ENCODE peak calls at places on chromosomes 1 and 21, in four cellular contexts. One of them, this sample, is unnamed.

GRCh38 chr1:59560807-59561450 is 253.8 kb upstream of the HOOK1 start:
- DNase-seq in IMR-90: no peak
- DNase-seq in mesendoderm: no peak
- DNase-seq in H1: no peak
- DNase-seq in this sample: no peak

GRCh38 chr1:231841616-231842344 is 215.2 kb downstream of the DISC1 start:
- DNase-seq in IMR-90: peak; percentile 41
- DNase-seq in mesendoderm: no peak
- DNase-seq in H1: no peak
- DNase-seq in this sample: no peak

GRCh38 chr1:7177438-7178126 is 392.3 kb downstream of the CAMTA1 start:
- DNase-seq in IMR-90: no peak
- DNase-seq in mesendoderm: peak; percentile 49
- DNase-seq in H1: no peak
- DNase-seq in this sample: peak; percentile 63

GRCh38 chr1:226863446-226863845 is 7.0 kb upstream of the PSEN2 start:
- DNase-seq in IMR-90: peak; percentile 70
- DNase-seq in mesendoderm: peak; percentile 49
- DNase-seq in H1: peak; percentile 41
- DNase-seq in this sample: peak; percentile 57

GRCh38 chr1:89499320-89499719 is 25.3 kb upstream of the LRRC8B start:
- DNase-seq in IMR-90: no peak
- DNase-seq in mesendoderm: no peak
- DNase-seq in H1: no peak
- DNase-seq in this sample: no peak

GRCh38 chr1:23529146-23530088 is 1.6 kb downstream of the E2F2 start:
- DNase-seq in IMR-90: no peak
- DNase-seq in mesendoderm: no peak
- DNase-seq in H1: no peak
- DNase-seq in this sample: no peak

GRCh38 chr1:198713081-198713480 is 74.2 kb downstream of the PTPRC start:
- DNase-seq in IMR-90: peak; percentile 69
- DNase-seq in mesendoderm: no peak
- DNase-seq in H1: no peak
- DNase-seq in this sample: no peak

GRCh38 chr21:32257952-32258785 is 20.7 kb downstream of the MIS18A start:
- DNase-seq in IMR-90: peak; percentile 85
- DNase-seq in mesendoderm: peak; percentile 86
- DNase-seq in H1: peak; percentile 74
- DNase-seq in this sample: peak; percentile 68

GRCh38 chr1:173392895-173393654 is 84.1 kb upstream of the PRDX6 start:
- DNase-seq in IMR-90: peak; percentile 90
- DNase-seq in mesendoderm: peak; percentile 93
- DNase-seq in H1: no peak
- DNase-seq in this sample: no peak

GRCh38 chr21:40166291-40166843 is 299.1 kb downstream of the PCP4 start:
- DNase-seq in IMR-90: no peak
- DNase-seq in mesendoderm: peak; percentile 69
- DNase-seq in H1: no peak
- DNase-seq in this sample: no peak

GRCh38 chr1:200916681-200917080 is 22.0 kb downstream of the INAVA start:
- DNase-seq in IMR-90: no peak
- DNase-seq in mesendoderm: no peak
- DNase-seq in H1: no peak
- DNase-seq in this sample: no peak

GRCh38 chr1:50967416-50968020 is 2.5 kb upstream of the CDKN2C start:
- DNase-seq in IMR-90: no peak
- DNase-seq in mesendoderm: no peak
- DNase-seq in H1: no peak
- DNase-seq in this sample: no peak

GRCh38 chr1:115175596-115175995 is 86.3 kb upstream of the TSPAN2 start:
- DNase-seq in IMR-90: no peak
- DNase-seq in mesendoderm: no peak
- DNase-seq in H1: no peak
- DNase-seq in this sample: no peak

GRCh38 chr1:24586970-24587820 is 31.3 kb downstream of the NCMAP start:
- DNase-seq in IMR-90: peak; percentile 63
- DNase-seq in mesendoderm: peak; percentile 70
- DNase-seq in H1: no peak
- DNase-seq in this sample: no peak

GRCh38 chr1:19317126-19317910 is 5.2 kb downstream of the SLC66A1 start:
- DNase-seq in IMR-90: no peak
- DNase-seq in mesendoderm: peak; percentile 70
- DNase-seq in H1: no peak
- DNase-seq in this sample: peak; percentile 79

GRCh38 chr1:6958407-6958806 is 173.2 kb downstream of the CAMTA1 start:
- DNase-seq in IMR-90: peak; percentile 18
- DNase-seq in mesendoderm: no peak
- DNase-seq in H1: no peak
- DNase-seq in this sample: no peak

GRCh38 chr1:115539736-115540135 is 102.0 kb upstream of the VANGL1 start:
- DNase-seq in IMR-90: peak; percentile 55
- DNase-seq in mesendoderm: no peak
- DNase-seq in H1: no peak
- DNase-seq in this sample: no peak

GRCh38 chr1:233543338-233544255 is 70.3 kb upstream of the KCNK1 start:
- DNase-seq in IMR-90: peak; percentile 33
- DNase-seq in mesendoderm: peak; percentile 88
- DNase-seq in H1: no peak
- DNase-seq in this sample: no peak

GRCh38 chr1:67355745-67356424 is 48.2 kb downstream of the IL12RB2 start:
- DNase-seq in IMR-90: peak; percentile 71
- DNase-seq in mesendoderm: no peak
- DNase-seq in H1: no peak
- DNase-seq in this sample: no peak

GRCh38 chr1:60970081-60970509 is 112.3 kb upstream of the NFIA start:
- DNase-seq in IMR-90: peak; percentile 23
- DNase-seq in mesendoderm: peak; percentile 41
- DNase-seq in H1: no peak
- DNase-seq in this sample: no peak

DNA sequence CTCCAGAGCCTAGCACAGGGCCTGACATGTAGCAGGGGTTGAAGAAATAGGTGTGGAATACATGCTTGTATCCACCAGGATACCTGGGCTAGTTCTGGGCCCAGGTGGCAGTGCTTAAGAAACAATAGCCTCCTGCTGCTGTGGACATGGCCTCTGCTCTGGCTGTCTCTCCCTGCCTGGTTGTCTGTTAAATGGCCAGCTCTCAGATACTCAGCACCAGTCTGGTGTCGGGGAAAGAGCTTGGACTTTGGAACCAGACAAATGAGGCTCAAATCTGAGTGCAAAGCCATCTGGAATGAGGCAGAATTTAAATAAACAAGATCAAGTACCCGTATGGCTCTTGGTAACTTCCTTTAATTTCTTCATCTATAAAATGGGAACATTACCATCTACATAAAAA is 31.5 kb downstream of the SESN2 start:
- DNase-seq in IMR-90: no peak
- DNase-seq in mesendoderm: no peak
- DNase-seq in H1: no peak
- DNase-seq in this sample: peak; percentile 83
- H3K56ac ChIP-seq in IMR-90: no peak overlapping the region
- H3K56ac ChIP-seq in mesendoderm: no peak overlapping the region
- H3K56ac ChIP-seq in H1: no peak overlapping the region
- H3K56ac ChIP-seq in this sample: no peak overlapping the region

DNA sequence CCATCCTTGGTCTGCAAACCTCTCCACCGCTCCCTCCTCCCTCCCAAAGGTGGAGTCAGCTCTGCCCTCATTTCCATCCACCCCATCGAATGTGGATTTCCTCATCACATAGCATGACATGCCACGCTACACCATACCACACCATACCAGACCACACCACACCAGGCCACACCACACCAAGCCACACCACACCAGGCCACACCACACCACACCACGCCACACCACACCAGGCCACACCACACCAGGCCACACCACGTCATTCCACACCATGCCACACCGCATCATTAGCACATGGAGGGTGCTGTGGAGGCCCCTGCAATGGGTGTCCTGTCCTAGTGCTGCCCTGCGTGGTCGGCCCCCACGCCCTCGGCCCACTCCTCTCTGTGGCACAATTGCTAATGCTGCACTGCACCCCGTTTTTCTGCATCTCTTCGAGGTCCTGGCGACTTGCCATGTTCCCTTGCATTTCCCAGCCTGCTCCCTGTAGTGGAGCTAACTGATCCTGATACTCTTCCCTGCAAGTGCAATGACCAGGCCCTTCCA is 11.3 kb downstream of the DFFB start:
- DNase-seq in IMR-90: no peak
- DNase-seq in mesendoderm: no peak
- DNase-seq in H1: no peak
- DNase-seq in this sample: no peak
- H3K4ac ChIP-seq in IMR-90: no peak overlapping the region
- H3K4ac ChIP-seq in mesendoderm: no peak overlapping the region
- H3K4ac ChIP-seq in H1: no peak overlapping the region
- H3K4ac ChIP-seq in this sample: no peak overlapping the region

DNA sequence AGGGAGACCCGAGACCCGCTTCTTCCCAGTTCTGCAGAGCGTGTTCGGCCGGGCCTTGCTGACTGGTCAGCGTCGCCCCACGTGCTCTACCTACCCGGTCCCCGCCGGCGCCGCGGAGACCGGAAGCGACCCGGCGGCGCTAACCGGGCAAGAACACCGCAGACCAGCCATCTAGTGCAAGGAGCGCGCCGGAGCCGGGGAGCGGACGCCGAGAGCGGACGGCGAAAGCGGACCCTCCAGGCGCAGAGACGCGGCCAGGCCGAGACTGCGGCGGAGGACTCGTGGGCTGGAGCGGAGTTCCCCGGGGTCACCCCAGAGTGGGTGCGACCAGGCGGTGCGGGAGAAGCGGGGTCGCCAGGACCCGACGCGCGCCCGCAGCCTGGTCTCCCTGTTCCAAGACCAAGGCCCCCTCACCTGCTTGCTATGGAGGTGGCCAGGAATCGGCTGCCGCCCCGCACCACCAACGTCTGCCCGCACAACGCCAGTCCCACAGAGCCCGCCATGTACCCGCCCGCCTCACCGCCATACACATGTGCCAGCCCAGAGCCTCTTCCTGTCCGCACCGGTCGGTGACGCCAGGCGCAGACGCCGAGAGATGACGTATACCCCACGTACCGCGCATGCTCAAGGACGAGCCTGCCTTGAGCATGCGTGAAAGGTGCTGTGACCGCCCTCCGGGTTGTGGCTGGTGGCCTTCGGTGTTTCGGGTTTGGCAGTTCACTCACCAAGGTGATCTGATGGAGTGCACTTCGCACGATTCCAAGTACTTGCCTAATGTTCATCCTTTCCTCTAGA is at the start of gene WDR4:
- DNase-seq in IMR-90: peak; percentile 97
- DNase-seq in mesendoderm: peak; percentile 99
- DNase-seq in H1: peak; percentile 100
- DNase-seq in this sample: peak; percentile 98
- H2BK120ac ChIP-seq in IMR-90: peak within 1 kb of the TSS; percentile 9
- H2BK120ac ChIP-seq in mesendoderm: no peak within 1 kb of the TSS
- H2BK120ac ChIP-seq in H1: no peak within 1 kb of the TSS
- H2BK120ac ChIP-seq in this sample: peak within 1 kb of the TSS; percentile 36

DNA sequence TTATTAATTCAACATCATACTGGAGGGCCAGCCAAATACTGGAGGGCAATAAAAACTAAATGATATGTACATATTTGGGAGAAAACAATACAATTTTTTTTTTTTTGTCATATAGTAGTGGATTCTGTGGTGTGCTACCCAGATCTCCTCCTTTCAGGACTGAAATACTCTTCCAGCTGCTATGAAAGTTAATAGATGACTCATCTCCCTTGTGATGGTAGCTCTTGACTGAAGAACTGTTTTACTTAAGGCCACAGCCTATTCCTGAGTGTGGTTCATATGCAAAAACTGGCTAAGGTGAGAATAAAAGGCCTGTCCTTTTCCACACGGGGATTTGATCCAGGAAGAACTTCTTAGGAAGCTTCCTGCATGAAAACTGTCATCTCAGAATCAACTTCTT is 307.9 kb downstream of the HLX start:
- DNase-seq in IMR-90: peak; percentile 18
- DNase-seq in mesendoderm: no peak
- DNase-seq in H1: no peak
- DNase-seq in this sample: no peak
- H3K56ac ChIP-seq in IMR-90: no peak overlapping the region
- H3K56ac ChIP-seq in mesendoderm: no peak overlapping the region
- H3K56ac ChIP-seq in H1: no peak overlapping the region
- H3K56ac ChIP-seq in this sample: no peak overlapping the region

GRCh38 chr1:217193151-217193550 is 437.7 kb downstream of the GPATCH2 start:
- DNase-seq in IMR-90: no peak
- DNase-seq in mesendoderm: no peak
- DNase-seq in H1: no peak
- DNase-seq in this sample: no peak
- H3K4ac ChIP-seq in IMR-90: no peak overlapping the region
- H3K4ac ChIP-seq in mesendoderm: no peak overlapping the region
- H3K4ac ChIP-seq in H1: no peak overlapping the region
- H3K4ac ChIP-seq in this sample: no peak overlapping the region

DNA sequence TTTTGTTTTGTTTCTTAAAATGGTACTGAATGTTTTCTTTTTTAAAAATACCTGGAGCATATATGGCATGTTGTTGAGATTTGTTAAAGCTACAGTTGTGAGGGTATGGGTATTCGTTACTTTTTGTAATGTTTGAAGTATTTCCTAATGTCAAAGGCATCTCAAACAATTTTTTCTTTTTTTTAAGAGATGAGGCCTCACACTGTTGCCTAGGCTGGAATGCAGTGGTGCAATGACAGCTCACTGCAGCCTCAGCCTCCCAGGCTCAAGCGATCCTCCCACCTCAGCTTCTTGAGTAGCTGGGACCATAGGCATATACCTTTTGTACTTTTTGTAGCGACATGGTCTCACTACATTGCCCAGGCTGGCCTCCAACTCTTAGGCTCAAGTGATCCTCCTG is 16.1 kb downstream of the CLCN6 start:
- DNase-seq in IMR-90: peak; percentile 68
- DNase-seq in mesendoderm: no peak
- DNase-seq in H1: no peak
- DNase-seq in this sample: no peak
- H2BK120ac ChIP-seq in IMR-90: no peak overlapping the region
- H2BK120ac ChIP-seq in mesendoderm: no peak overlapping the region
- H2BK120ac ChIP-seq in H1: no peak overlapping the region
- H2BK120ac ChIP-seq in this sample: no peak overlapping the region

This sample was measured in H9.